ENCODE peak calls at places on chromosomes 1 and 21, in ten cellular contexts. M is hypothalamus; K is AG08395; P is NCI-H2081; E is NCI-H1105; N is NCI-H460; H is stimulated activated naive CD8-positive, alpha-beta T cell treated with anti-CD3 and anti-CD28 coated beads, Interleukin-15, Interleukin-2, amounts not matched to agents 100 U/mL and 50 U/mL, for 24 hours; Q is stimulated activated CD8-positive, alpha-beta memory T cell treated with anti-CD3 and anti-CD28 coated beads, Interleukin-15, amount 100 ng/mL, for 24 hours; O is type B pancreatic cell; Z is endothelial cell. I is an unnamed sample.
A peak's percentile ranks its signal among the peaks of the same experiment; 100 is the strongest.

GRCh38 chr1:241229216-241229615 is 127.8 kb downstream of the RGS7 start:
- DNase-seq in K (no peak), Q (no peak), O (no peak), H (no peak), M (no peak), P (peak; percentile 72), E (peak; percentile 19), Z (no peak), N (no peak), I (no peak)

GRCh38 chr1:59316497-59317128 is 19.7 kb downstream of the FGGY start:
- DNase-seq in P (no peak), Z (no peak), E (no peak), M (no peak), H (no peak), O (no peak), K (peak; percentile 34), Q (no peak), N (no peak), I (no peak)

GRCh38 chr1:201216395-201217085 is 25.9 kb downstream of the IGFN1 start:
- DNase-seq in K (no peak), H (no peak), P (no peak), O (peak; percentile 60), Q (no peak), Z (peak; percentile 2), M (no peak), N (no peak), E (no peak), I (peak; percentile 44)

GRCh38 chr1:218025454-218025853 is 259.6 kb upstream of the RRP15 start:
- DNase-seq in M (no peak), K (no peak), E (no peak), H (no peak), N (no peak), Z (no peak), Q (no peak), P (no peak), O (no peak), I (no peak)

GRCh38 chr1:2255420-2256369 is 27.6 kb downstream of the SKI start:
- DNase-seq in E (no peak), Z (peak; percentile 45), H (peak; percentile 66), N (no peak), O (no peak), M (no peak), Q (peak; percentile 28), P (peak; percentile 60), K (peak; percentile 40), I (no peak)

GRCh38 chr1:215040190-215040589 is 42.3 kb upstream of the KCNK2 start:
- DNase-seq in P (no peak), Z (no peak), M (no peak), K (no peak), Q (no peak), O (no peak), H (no peak), E (no peak), N (no peak), I (no peak)

GRCh38 chr21:43731891-43732711 is 13.2 kb downstream of the PDXK start:
- DNase-seq in Q (no peak), K (peak; percentile 57), N (no peak), H (no peak), M (no peak), E (no peak), Z (no peak), P (no peak), O (no peak), I (no peak)

GRCh38 chr1:117753232-117753631 is 147.4 kb downstream of the TENT5C start:
- DNase-seq in E (no peak), P (no peak), Z (no peak), K (no peak), Q (no peak), H (no peak), M (no peak), O (no peak), N (no peak), I (no peak)

GRCh38 chr1:223711173-223711572 is 1.2 kb upstream of the CAPN2 start:
- DNase-seq in N (no peak), O (no peak), P (no peak), M (no peak), K (no peak), Q (no peak), Z (no peak), E (no peak), H (no peak), I (no peak)

GRCh38 chr1:230879781-230880180 is 11.5 kb upstream of the C1orf198 start:
- DNase-seq in M (no peak), P (no peak), Q (no peak), Z (no peak), H (no peak), E (no peak), K (no peak), N (no peak), O (no peak), I (no peak)

GRCh38 chr1:230171337-230172015 is 104.4 kb downstream of the GALNT2 start:
- DNase-seq in P (no peak), M (no peak), O (no peak), E (no peak), Q (no peak), N (no peak), H (no peak), Z (no peak), K (peak; percentile 10), I (no peak)

GRCh38 chr1:241608379-241609033 is 31.7 kb downstream of the CHML start:
- DNase-seq in M (no peak), Q (no peak), P (no peak), E (no peak), H (no peak), N (peak; percentile 33), O (no peak), K (peak; percentile 18), Z (no peak), I (no peak)

GRCh38 chr1:46013566-46013965 is 118.9 kb downstream of the PIK3R3 start:
- DNase-seq in M (no peak), H (no peak), E (no peak), O (no peak), Q (no peak), N (no peak), Z (no peak), P (no peak), K (no peak), I (no peak)

GRCh38 chr1:53338410-53338809 is 10.5 kb upstream of the LRP8 start:
- DNase-seq in H (no peak), N (no peak), P (no peak), Z (no peak), Q (no peak), M (no peak), O (no peak), K (no peak), E (no peak), I (no peak)

GRCh38 chr1:18354657-18355056 is 126.1 kb upstream of the KLHDC7A start:
- DNase-seq in N (no peak), M (no peak), E (peak; percentile 30), Q (no peak), H (no peak), P (no peak), K (no peak), O (no peak), Z (no peak), I (no peak)

GRCh38 chr1:183597656-183598055 is 7.4 kb upstream of the NCF2 start:
- DNase-seq in Z (no peak), P (no peak), K (peak; percentile 15), H (no peak), O (no peak), Q (no peak), N (no peak), E (no peak), M (no peak), I (no peak)